ENCODE peak calls at places on chromosomes 12 and 14, in six cellular contexts. T is K562, N is H1, L is NT2/D1, S is GM12878, F is HepG2. Z is an unnamed sample.

GRCh38 chr12:11651785-11652184 is 2.3 kb downstream of the ETV6 start:
- DNase-seq in T (no peak), N (no peak), L (no peak), S (no peak), F (no peak), Z (no peak)

GRCh38 chr12:91126516-91126915 is 15.2 kb upstream of the LUM start:
- DNase-seq in T (no peak), N (no peak), L (no peak), S (no peak), F (no peak), Z (no peak)

GRCh38 chr14:68203871-68204270 is 384.3 kb downstream of the RAD51B start:
- DNase-seq in T (no peak), N (no peak), L (no peak), S (no peak), F (no peak), Z (no peak)

GRCh38 chr12:26029741-26030033 is 71.2 kb downstream of the RASSF8 start:
- DNase-seq in T (no peak), N (no peak), L (no peak), S (no peak), F (no peak), Z (no peak)

GRCh38 chr12:88418856-88419497 is 161.3 kb downstream of the KITLG start:
- DNase-seq in T (no peak), N (no peak), L (no peak), S (no peak), F (no peak), Z (no peak)

GRCh38 chr14:34035177-34035933 is 84.5 kb upstream of the EGLN3 start:
- DNase-seq in T (no peak), N (no peak), L (no peak), S (no peak), F (peak), Z (no peak)

GRCh38 chr12:106736051-106736957 is 38.2 kb upstream of the RIC8B start:
- DNase-seq in T (no peak), N (no peak), L (no peak), S (no peak), F (peak), Z (no peak)

GRCh38 chr14:64736271-64737131 is 32.3 kb downstream of the PLEKHG3 start:
- DNase-seq in T (peak), N (peak), L (no peak), S (no peak), F (peak), Z (no peak)

DNA sequence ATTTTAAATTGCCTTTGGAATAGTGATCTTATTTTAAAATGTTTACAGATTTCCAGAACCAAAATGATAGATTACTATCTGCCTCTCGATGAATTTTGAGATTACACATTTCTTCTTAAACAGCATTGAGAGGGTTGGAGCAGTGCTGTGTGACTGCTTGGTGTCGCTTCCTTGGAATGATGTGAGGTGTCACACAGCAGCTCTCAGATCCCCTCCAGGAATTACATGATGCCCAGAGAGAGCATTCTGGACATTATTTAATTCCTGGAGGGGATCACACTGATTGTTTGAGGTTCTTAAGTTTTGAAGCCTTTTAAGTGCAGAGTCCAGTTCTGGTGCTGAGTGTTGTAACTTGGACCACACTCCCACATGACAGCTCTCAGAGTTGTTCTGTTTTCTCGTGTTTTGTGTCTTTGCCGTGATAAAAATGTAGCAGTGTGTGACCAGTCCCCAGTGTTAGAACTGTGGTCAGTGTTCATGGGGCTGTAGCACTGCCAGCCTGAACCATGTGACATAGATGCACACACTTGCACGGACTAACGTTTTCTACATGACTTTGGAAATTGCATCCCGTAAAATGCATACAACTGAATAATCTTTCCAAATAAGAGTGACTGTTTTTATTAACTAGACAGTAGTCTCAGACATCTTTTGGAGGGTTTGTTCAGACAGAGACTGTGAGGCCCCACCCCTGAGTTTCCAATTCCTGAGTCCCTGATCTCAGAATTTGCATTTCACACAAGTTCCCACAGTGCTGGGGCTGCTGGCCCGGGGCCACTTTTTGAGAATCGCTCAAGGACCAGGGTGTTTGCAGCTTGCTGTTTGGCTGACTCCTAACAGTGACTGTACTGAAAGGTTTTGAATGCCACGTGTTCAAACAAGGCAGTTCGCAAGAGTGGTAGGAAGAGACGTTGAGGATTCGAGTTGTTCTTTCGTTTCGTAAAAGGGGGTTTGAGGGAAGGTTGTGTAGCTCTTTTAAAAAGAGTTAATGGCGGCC is 26.0 kb downstream of the XRCC3 start:
- DNase-seq in T (no peak), N (no peak), L (no peak), S (peak), F (no peak), Z (no peak)
- TF ChIP-seq ZNF274 in T (no peak), N (no peak), L (no peak), S (no peak), F (no peak), Z (no peak)

DNA sequence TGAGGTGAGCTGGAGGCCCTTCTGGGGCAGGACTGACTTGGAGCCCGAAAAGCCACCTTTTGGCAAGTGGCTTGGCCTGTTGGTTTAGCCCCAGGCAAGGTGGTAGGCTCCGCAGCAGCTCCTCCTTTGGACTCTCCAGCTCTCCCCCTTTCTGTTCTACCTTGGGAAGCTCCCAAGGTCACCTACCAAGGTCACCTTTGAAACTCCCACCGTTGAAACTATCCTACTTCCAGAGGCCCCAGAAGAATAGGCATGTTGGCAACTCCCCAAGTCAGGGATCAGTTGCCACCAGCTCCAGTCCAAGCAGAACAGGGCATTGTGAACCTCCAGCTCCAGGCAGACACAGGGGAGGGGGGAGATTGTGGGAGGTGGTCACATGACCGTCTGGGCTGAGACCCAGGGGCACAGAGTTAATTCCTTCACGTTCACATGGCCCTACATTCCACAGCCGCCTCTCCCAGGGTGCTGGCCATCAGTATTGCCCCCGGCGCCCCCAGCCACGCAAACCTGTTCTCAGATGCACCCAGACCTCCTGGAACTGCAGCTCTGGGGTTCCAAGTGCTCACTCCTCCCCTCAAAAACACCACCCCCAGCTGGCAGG is 14.4 kb downstream of the IRF2BPL start:
- DNase-seq in T (no peak), N (no peak), L (no peak), S (no peak), F (peak), Z (no peak)
- TF ChIP-seq ZNF274 in T (no peak), N (no peak), L (no peak), S (no peak), F (no peak), Z (no peak)

DNA sequence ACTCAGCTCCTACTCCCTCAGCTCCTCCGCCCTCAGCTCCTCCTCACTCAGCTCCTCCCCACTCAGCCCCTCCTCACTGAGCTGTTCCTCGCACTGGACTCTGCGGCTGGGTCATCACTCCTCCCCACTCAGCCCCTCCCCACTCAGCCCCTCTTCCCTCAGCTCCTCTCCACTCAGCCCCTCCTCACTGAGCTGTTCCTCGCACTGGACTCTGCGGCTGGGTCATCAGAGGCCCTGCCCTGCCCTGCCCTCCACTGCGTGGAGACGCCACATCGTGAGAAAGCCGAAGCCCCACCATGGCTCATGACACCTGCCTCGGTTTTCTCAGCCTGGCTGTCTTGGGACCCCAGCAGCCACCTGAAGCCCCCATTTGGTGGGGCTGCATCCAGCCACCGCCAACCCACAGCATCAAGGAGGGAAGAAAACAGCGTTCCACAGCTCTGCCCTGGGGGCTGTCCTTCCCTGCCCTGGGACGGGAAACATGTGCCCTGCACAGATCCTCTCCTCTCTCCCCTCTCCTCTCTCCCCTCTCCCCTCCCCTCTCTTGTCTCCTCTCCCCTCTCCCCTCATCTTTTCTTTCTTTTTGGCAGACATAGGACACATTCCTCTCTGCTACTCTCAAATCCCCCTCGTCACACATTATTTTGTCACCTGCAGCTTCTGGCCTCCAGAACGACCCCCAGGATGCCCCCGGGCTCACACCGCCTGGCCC is 17.7 kb downstream of the NOC4L start:
- DNase-seq in T (no peak), N (no peak), L (no peak), S (no peak), F (no peak), Z (no peak)
- TF ChIP-seq ZNF274 in T (no peak), N (no peak), L (no peak), S (no peak), F (no peak), Z (no peak)

GRCh38 chr12:6095269-6095668 is 29.2 kb downstream of the VWF start:
- DNase-seq in T (no peak), N (no peak), L (no peak), S (no peak), F (no peak), Z (no peak)
- TF ChIP-seq ZNF274 in T (no peak), N (no peak), L (no peak), S (no peak), F (no peak), Z (no peak)

DNA sequence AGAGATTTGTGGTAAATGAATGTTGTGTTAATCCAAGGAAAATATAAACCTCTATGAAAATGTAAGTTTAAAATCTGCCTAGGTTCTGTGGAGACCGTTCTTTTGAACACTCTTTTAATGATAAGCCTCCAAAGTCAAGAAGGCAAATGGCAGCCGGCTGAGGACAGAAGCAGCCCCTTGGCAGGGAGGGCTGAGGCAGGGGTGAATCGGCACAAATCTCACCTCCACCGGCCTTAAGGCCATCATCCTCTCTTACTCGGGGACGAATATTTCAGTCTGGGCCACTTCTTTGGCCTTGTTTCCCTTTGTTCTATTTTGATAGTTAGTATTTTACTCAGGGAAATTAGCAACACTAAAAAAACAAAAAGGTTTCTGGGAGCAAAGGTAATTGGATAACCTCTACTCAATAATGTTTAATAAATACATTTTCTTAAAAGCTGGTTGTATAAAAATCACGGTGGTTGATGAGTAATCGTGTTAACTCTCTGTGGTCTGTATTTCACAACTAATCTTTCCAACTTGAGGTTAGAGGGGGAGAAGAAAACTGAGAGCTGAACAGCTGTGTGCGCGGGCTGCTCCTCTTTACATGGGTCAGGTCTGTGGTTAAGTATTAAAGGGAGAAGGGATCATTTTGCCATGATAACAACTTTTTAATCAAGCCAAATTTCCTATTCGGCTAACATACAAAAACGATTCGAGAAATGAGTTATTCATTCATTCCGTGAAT is 18.6 kb downstream of the LGMN start:
- DNase-seq in T (no peak), N (no peak), L (no peak), S (no peak), F (no peak), Z (no peak)
- TF ChIP-seq ZNF274 in T (no peak), N (no peak), L (no peak), S (no peak), F (no peak), Z (no peak)

GRCh38 chr12:38417101-38417500 is 100.5 kb downstream of the ALG10B start:
- DNase-seq in T (no peak), N (no peak), L (no peak), S (no peak), F (no peak), Z (no peak)

GRCh38 chr12:38411947-38412346 is 95.4 kb downstream of the ALG10B start:
- DNase-seq in T (no peak), N (no peak), L (no peak), S (no peak), F (no peak), Z (no peak)

GRCh38 chr12:38411426-38411825 is 94.9 kb downstream of the ALG10B start:
- DNase-seq in T (no peak), N (no peak), L (no peak), S (no peak), F (no peak), Z (no peak)
- TF ChIP-seq ZNF274 in T (no peak), N (no peak), L (no peak), S (no peak), F (no peak), Z (no peak)

GRCh38 chr14:103135333-103136075 is 12.2 kb downstream of the TNFAIP2 start:
- DNase-seq in T (no peak), N (no peak), L (no peak), S (no peak), F (peak), Z (no peak)

GRCh38 chr14:103134919-103135318 is 11.7 kb downstream of the TNFAIP2 start:
- DNase-seq in T (no peak), N (no peak), L (no peak), S (no peak), F (no peak), Z (no peak)

GRCh38 chr14:103133213-103134140 is 10.2 kb downstream of the TNFAIP2 start:
- DNase-seq in T (no peak), N (no peak), L (no peak), S (no peak), F (no peak), Z (no peak)

GRCh38 chr14:103136076-103136340 is 12.7 kb downstream of the TNFAIP2 start:
- DNase-seq in T (no peak), N (no peak), L (no peak), S (no peak), F (no peak), Z (no peak)

DNA sequence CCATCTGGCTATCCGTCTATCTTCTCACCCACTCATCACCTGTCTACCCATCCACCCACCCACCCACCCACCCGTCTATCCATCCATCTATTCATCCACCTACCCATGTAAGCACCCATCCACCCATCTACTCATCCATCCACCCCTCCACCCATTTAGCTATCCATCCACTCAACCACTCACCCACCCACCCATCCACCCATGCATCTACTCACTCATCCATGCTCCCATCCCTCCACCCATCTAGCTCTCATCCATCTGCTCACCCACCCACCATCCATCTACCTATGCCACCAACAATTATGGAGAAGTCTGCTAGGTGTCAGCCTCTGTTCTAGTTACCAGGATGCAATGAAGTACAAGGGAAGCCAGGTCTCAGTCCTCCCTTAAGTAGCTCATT is 11.1 kb downstream of the TNFAIP2 start:
- DNase-seq in T (no peak), N (no peak), L (no peak), S (no peak), F (no peak), Z (no peak)
- TF ChIP-seq ZNF274 in T (no peak), N (no peak), L (no peak), S (no peak), F (no peak), Z (no peak)

GRCh38 chr14:24094839-24095195 is 706 bp downstream of the PCK2 start:
- DNase-seq in T (no peak), N (no peak), L (no peak), S (no peak), F (no peak), Z (no peak)

GRCh38 chr14:24096545-24097181 is 2.6 kb downstream of the PCK2 start:
- DNase-seq in T (no peak), N (no peak), L (no peak), S (no peak), F (no peak), Z (no peak)

GRCh38 chr14:24093901-24094838 is at the start of gene PCK2:
- DNase-seq in T (peak), N (peak), L (peak), S (no peak), F (peak), Z (peak)

GRCh38 chr14:24092960-24093900 is 881 bp upstream of the PCK2 start:
- DNase-seq in T (no peak), N (no peak), L (no peak), S (no peak), F (no peak), Z (no peak)

GRCh38 chr14:24095196-24096068 is 1.3 kb downstream of the PCK2 start:
- DNase-seq in T (peak), N (peak), L (no peak), S (peak), F (peak), Z (no peak)
- TF ChIP-seq ZNF274 in T (no peak), N (no peak), L (no peak), S (no peak), F (peak), Z (no peak)

DNA sequence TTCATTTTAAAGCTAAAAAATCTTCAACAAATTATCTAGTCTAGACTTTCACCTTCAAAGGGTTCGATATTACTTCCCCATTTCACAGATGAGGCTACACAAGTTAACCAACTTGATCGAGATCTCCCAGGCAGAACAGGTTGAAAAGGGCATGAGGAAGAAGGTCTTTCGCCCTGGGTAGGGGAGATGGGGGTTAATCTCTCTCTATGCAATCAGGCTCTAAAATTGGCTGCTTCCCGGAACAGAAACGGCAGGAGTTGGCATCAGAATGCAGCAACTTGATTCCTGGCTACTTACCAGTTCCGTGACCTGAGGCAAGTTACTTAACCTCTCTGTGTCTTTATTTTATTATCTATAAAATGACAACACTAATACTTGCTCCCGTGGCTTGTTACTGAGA is 2.4 kb upstream of the CISTR start:
- DNase-seq in T (no peak), N (no peak), L (no peak), S (no peak), F (no peak), Z (no peak)
- TF ChIP-seq ZNF274 in T (no peak), N (no peak), L (no peak), S (no peak), F (no peak), Z (no peak)

Z was measured in HCT116.